ENCODE peak calls at places on chromosomes 7 and 10, in nine cellular contexts. D is fibroblast of lung; H is AG04449; C is left ventricle myocardium inferior; U is ovary; M is cardiac fibroblast; F is tibial artery; B is CD8-positive, alpha-beta memory T cell; S is CD4-positive, alpha-beta memory T cell. Q is an unnamed sample.

GRCh38 chr10:119595134-119595714 is 1.5 kb downstream of the TIAL1 start:
- DNase-seq in D (peak), H (no peak), C (no peak), U (no peak), M (peak), F (no peak), B (no peak), S (no peak), Q (no peak)

GRCh38 chr10:125698599-125698998 is 15.6 kb upstream of the TEX36 start:
- DNase-seq in D (no peak), H (no peak), C (no peak), U (no peak), M (no peak), F (no peak), B (no peak), S (no peak), Q (no peak)

GRCh38 chr10:12419279-12419847 is 70.0 kb downstream of the CAMK1D start:
- DNase-seq in D (peak), H (peak), C (no peak), U (no peak), M (peak), F (peak), B (peak), S (peak), Q (peak)

GRCh38 chr10:14293516-14293915 is 37.2 kb downstream of the FRMD4A start:
- DNase-seq in D (peak), H (no peak), C (no peak), U (no peak), M (peak), F (no peak), B (no peak), S (no peak), Q (no peak)

GRCh38 chr10:122168598-122168997 is 102.5 kb upstream of the BTBD16 start:
- DNase-seq in D (no peak), H (no peak), C (no peak), U (no peak), M (no peak), F (no peak), B (no peak), S (no peak), Q (no peak)

GRCh38 chr7:25732771-25733217 is 419.2 kb upstream of the NFE2L3 start:
- DNase-seq in D (no peak), H (no peak), C (no peak), U (no peak), M (no peak), F (no peak), B (no peak), S (no peak), Q (no peak)

GRCh38 chr7:50793115-50793946 is 10.6 kb upstream of the GRB10 start:
- DNase-seq in D (peak), H (no peak), C (peak), U (peak), M (peak), F (peak), B (no peak), S (peak), Q (peak)

GRCh38 chr7:45035909-45036308 is 35.9 kb downstream of the CCM2 start:
- DNase-seq in D (no peak), H (no peak), C (no peak), U (no peak), M (no peak), F (peak), B (no peak), S (peak), Q (no peak)

GRCh38 chr10:86966008-86966654 is 2.2 kb upstream of the ADIRF start:
- DNase-seq in D (no peak), H (no peak), C (no peak), U (no peak), M (no peak), F (no peak), B (no peak), S (no peak), Q (peak)

GRCh38 chr10:101228682-101229274 is 485 bp downstream of the LBX1 start:
- DNase-seq in D (no peak), H (no peak), C (no peak), U (no peak), M (no peak), F (no peak), B (no peak), S (no peak), Q (no peak)
- H3K4me3 ChIP-seq in D (no peak), H (no peak), C (peak), U (no peak), M (no peak), F (no peak), B (no peak), S (no peak), Q (no peak)

GRCh38 chr7:16532272-16532671 is 5.6 kb downstream of the LRRC72 start:
- DNase-seq in D (no peak), H (no peak), C (no peak), U (no peak), M (no peak), F (no peak), B (no peak), S (no peak), Q (no peak)
- H3K4me3 ChIP-seq in D (no peak), H (no peak), C (no peak), U (no peak), M (no peak), F (no peak), B (no peak), S (no peak), Q (no peak)

GRCh38 chr7:13540429-13540828 is 449.0 kb downstream of the ETV1 start:
- DNase-seq in D (peak), H (no peak), C (no peak), U (no peak), M (peak), F (no peak), B (no peak), S (no peak), Q (no peak)
- H3K4me3 ChIP-seq in D (no peak), H (no peak), C (no peak), U (no peak), M (no peak), F (no peak), B (no peak), S (no peak), Q (no peak)

GRCh38 chr10:70051878-70052277 is 768 bp upstream of the MACROH2A2 start:
- DNase-seq in D (no peak), H (no peak), C (no peak), U (no peak), M (no peak), F (no peak), B (no peak), S (no peak), Q (no peak)

GRCh38 chr10:70053896-70054641 is 1.4 kb downstream of the MACROH2A2 start:
- DNase-seq in D (no peak), H (no peak), C (peak), U (peak), M (peak), F (no peak), B (no peak), S (no peak), Q (peak)

GRCh38 chr10:70053212-70053895 is 708 bp downstream of the MACROH2A2 start:
- DNase-seq in D (no peak), H (no peak), C (peak), U (peak), M (peak), F (no peak), B (no peak), S (no peak), Q (peak)

GRCh38 chr10:70054902-70055301 is 2.3 kb downstream of the MACROH2A2 start:
- DNase-seq in D (no peak), H (no peak), C (no peak), U (no peak), M (no peak), F (no peak), B (no peak), S (no peak), Q (no peak)

GRCh38 chr10:70052462-70053211 is at the start of gene MACROH2A2:
- DNase-seq in D (peak), H (no peak), C (peak), U (peak), M (peak), F (peak), B (no peak), S (no peak), Q (peak)
- H3K4me3 ChIP-seq in D (peak), H (peak), C (peak), U (peak), M (peak), F (peak), B (no peak), S (no peak), Q (peak)

GRCh38 chr7:26992670-26993069 is 103.1 kb downstream of the HOXA1 start:
- DNase-seq in D (no peak), H (no peak), C (no peak), U (no peak), M (no peak), F (no peak), B (no peak), S (no peak), Q (no peak)
- H3K4me3 ChIP-seq in D (no peak), H (no peak), C (no peak), U (no peak), M (no peak), F (no peak), B (no peak), S (no peak), Q (no peak)

DNA sequence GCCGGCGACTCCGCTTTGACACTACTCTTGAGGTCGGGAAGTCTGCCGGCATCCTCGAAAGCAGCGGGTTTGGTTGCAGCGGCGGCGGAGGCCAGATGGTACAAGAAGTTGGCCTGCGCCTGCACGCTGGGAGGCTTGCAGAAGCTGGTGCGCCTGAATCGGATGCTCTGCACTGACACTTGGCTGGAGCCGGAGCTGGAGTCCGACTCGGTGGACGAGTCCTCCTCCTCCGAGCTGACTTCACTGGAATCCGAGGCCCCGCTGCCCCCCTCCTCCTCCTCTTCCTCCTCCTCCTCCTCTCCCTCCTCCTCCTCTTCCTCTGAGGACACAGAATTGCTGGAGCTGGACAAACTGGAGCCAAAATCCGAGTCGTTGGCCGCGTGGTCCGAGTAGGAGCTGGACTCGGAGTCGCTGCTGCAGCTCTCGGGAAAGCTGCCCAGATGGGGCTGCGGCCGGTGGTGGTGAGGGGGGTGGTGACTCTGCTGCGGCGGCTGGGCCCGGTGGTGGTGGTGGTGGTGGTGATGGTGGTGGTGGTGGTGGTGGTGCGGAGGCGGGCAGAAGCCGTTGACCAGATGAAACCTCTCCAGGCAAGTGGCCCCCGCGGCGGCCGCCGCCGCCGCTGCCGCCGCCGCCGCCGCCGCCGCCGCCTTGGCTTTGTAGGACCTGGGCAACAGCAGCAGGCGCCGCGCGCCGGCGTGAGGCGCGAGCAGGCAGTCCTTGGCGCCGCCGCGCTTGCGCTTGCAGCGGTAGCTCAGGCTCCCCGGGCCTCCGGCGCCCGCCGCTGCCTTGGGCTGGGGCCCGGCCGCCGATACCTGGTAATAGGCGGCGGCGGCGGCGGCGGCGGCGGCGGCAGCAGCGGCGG is 9.0 kb downstream of the SKIDA1 start:
- DNase-seq in D (peak), H (no peak), C (peak), U (peak), M (peak), F (peak), B (no peak), S (peak), Q (peak)
- H3K4me3 ChIP-seq in D (peak), H (peak), C (peak), U (peak), M (peak), F (peak), B (peak), S (no peak), Q (peak)

DNA sequence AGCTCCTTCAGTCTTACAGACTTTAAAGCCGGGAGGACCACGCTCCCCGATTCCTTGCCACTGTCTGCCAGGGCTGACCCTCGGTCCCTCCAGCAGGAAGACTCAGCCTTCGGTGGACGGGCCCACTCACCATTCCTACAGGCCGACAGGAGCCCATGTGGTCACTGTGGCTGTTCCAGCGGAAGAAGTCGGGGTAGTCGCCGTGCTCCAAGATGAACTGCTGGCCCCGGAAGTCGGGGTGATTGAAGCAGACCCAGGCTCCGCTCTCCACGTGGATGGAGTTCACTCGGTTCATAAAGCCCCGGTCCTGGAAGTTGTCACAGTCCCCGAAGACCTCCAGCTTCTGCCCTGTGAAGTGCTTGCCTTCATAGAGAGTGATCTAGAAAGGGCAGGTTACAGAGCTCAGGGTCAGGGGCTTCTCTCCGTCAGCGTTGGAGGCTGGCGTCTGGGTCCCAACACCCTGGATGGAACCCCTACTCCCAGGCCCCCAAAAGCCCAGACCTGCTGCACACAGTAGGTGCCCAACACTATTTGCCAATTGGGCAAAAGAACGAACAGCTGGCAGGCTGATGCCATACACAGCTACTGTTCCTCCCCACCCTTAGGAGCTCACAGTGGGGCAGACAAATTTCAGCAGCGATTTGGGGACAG is 1.9 kb downstream of the CRYGN start:
- DNase-seq in D (no peak), H (no peak), C (no peak), U (peak), M (no peak), F (peak), B (no peak), S (no peak), Q (no peak)
- H3K4me3 ChIP-seq in D (no peak), H (no peak), C (no peak), U (no peak), M (no peak), F (no peak), B (no peak), S (no peak), Q (no peak)

Q was measured in aorta.